ENCODE peak calls at places on chromosomes 6 and 20, in five cellular contexts. V is mucosa of descending colon, Q is adrenal gland, D is IMR-90, T is HAP-1. Z is an unnamed sample.
A peak's percentile ranks its signal among the peaks of the same experiment; 100 is the strongest.

GRCh38 chr6:15310680-15311079 is 64.8 kb downstream of the JARID2 start:
- DNase-seq in V (no peak), Q (no peak), D (no peak), T (no peak), Z (no peak)

GRCh38 chr6:12298017-12298958 is 8.1 kb downstream of the EDN1 start:
- DNase-seq in V (no peak), Q (no peak), D (no peak), T (no peak), Z (no peak)

GRCh38 chr6:82410151-82410621 is 46.6 kb downstream of the TPBG start:
- DNase-seq in V (no peak), Q (no peak), D (peak; percentile 54), T (no peak), Z (peak; percentile 49)

GRCh38 chr20:2023151-2023550 is 29.3 kb upstream of the PDYN start:
- DNase-seq in V (no peak), Q (no peak), D (no peak), T (no peak), Z (no peak)

GRCh38 chr6:32370510-32370909 is 1.2 kb downstream of the TSBP1 start:
- DNase-seq in V (no peak), Q (no peak), D (no peak), T (no peak), Z (no peak)

GRCh38 chr6:158737710-158738615 is 81.2 kb downstream of the EZR start:
- DNase-seq in V (no peak), Q (peak; percentile 86), D (peak; percentile 65), T (no peak), Z (no peak)

GRCh38 chr20:32922466-32922865 is 63.7 kb downstream of the EFCAB8 start:
- DNase-seq in V (no peak), Q (no peak), D (no peak), T (no peak), Z (no peak)

GRCh38 chr6:3813918-3814317 is 35.3 kb upstream of the FAM50B start:
- DNase-seq in V (no peak), Q (no peak), D (no peak), T (no peak), Z (no peak)

GRCh38 chr20:35146299-35146921 is 726 bp downstream of the EDEM2 start:
- DNase-seq in V (peak; percentile 43), Q (no peak), D (no peak), T (peak; percentile 51), Z (no peak)

GRCh38 chr6:88512951-88513350 is 346.8 kb upstream of the CNR1 start:
- DNase-seq in V (no peak), Q (no peak), D (no peak), T (no peak), Z (no peak)

GRCh38 chr6:164099535-164099982 is 685.0 kb downstream of the QKI start:
- DNase-seq in V (no peak), Q (no peak), D (no peak), T (no peak), Z (no peak)

GRCh38 chr6:132130530-132131298 is 179.5 kb upstream of the CCN2 start:
- DNase-seq in V (no peak), Q (peak; percentile 20), D (peak; percentile 68), T (no peak), Z (no peak)

GRCh38 chr6:132132911-132133639 is 181.9 kb upstream of the CCN2 start:
- DNase-seq in V (no peak), Q (no peak), D (peak; percentile 85), T (peak; percentile 17), Z (no peak)

GRCh38 chr6:132131351-132131750 is 180.2 kb upstream of the CCN2 start:
- DNase-seq in V (no peak), Q (no peak), D (no peak), T (no peak), Z (no peak)

GRCh38 chr6:132132420-132132819 is 181.2 kb upstream of the CCN2 start:
- DNase-seq in V (no peak), Q (no peak), D (peak; percentile 58), T (no peak), Z (peak; percentile 11)

DNA sequence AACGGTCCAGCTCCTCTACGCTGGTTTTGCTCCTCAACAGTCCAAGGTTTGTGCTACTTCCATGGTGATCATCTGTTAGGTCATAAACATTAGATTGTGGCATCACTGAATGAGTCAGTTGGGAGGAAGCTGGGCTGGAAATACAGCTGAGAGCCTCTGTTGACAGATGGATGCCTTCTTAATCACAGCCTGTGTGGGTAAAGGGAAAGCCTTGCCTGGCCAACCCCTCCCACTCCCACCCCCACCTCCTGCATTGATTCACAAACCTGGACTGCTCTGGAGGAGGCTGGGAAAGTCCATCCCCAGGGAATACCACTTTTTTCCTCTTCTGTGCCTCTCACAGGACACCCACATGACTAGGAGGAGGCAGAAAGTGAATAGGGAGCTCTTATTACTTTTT is 180.6 kb upstream of the CCN2 start:
- DNase-seq in V (no peak), Q (no peak), D (peak; percentile 100), T (no peak), Z (no peak)
- H3K4me1 ChIP-seq in V (no peaks in the 10 kb centered on the region), Q (no peaks in the 10 kb centered on the region), D (peaks cover 26% of the 10 kb centered on the region), T (peaks cover 9% of the 10 kb centered on the region), Z (peaks cover 9% of the 10 kb centered on the region)

GRCh38 chr20:57900226-57900905 is 190.6 kb upstream of the PMEPA1 start:
- DNase-seq in V (no peak), Q (no peak), D (no peak), T (no peak), Z (no peak)
- H3K4me3 ChIP-seq in V (no peak overlapping the region), Q (no peak overlapping the region), D (no peak overlapping the region), T (no peak overlapping the region), Z (no peak overlapping the region)

GRCh38 chr20:62937353-62938104 is 418 bp upstream of the GID8 start:
- DNase-seq in V (peak; percentile 98), Q (peak; percentile 97), D (peak; percentile 96), T (peak; percentile 97), Z (peak; percentile 97)

GRCh38 chr20:62935968-62936585 is 1.9 kb upstream of the GID8 start:
- DNase-seq in V (no peak), Q (peak; percentile 17), D (no peak), T (peak; percentile 61), Z (no peak)

GRCh38 chr20:62936996-62937352 is 973 bp upstream of the GID8 start:
- DNase-seq in V (peak; percentile 24), Q (peak; percentile 24), D (peak; percentile 83), T (no peak), Z (peak; percentile 40)

GRCh38 chr20:62940875-62941274 is 2.9 kb downstream of the GID8 start:
- DNase-seq in V (no peak), Q (no peak), D (no peak), T (no peak), Z (no peak)

DNA sequence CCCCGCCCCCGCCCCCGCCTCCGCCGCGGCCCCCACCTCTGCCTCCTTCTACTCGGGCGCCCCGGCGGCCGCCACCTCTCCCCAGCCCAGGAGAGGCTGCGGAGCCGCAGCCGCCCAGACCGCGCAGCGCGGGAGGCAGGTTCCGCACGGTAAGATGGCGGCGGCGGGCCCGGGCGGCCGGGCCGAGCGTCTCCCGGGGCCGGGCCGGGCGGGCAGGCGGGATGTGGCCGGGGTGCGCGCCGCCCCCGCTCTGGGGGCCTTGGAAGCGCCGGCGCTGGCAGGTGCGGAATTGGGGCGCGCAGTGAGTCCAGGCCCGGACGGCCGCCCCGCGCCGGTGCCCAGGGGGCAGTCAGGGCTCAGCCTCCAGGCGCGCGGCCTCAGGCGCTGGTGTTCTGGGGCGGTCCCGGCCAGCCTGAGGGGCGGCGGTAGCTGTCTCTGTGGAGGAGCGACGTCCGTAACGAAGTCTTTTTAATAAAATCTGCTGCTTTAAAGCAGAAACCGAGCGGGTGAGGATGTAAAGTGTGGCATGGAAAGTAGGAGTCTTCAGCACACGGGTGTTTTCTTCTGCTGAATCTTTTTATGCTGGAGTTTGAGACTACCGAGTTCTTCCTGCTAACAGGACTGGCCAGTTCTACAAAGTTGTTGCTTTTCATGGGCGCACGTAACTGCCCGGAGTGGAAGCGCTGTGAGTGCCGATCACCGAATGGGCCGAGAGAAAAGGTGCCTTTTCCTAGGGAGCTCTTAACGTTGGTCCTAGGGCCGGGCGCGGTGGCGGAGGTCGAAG is at the start of gene GID8:
- DNase-seq in V (peak; percentile 59), Q (peak; percentile 63), D (peak; percentile 33), T (peak; percentile 60), Z (peak; percentile 57)
- H3K4me1 ChIP-seq in V (peaks cover 22% of the 10 kb centered on the region), Q (peaks cover 22% of the 10 kb centered on the region), D (peaks cover 13% of the 10 kb centered on the region), T (peaks cover 11% of the 10 kb centered on the region), Z (peaks cover 11% of the 10 kb centered on the region)

DNA sequence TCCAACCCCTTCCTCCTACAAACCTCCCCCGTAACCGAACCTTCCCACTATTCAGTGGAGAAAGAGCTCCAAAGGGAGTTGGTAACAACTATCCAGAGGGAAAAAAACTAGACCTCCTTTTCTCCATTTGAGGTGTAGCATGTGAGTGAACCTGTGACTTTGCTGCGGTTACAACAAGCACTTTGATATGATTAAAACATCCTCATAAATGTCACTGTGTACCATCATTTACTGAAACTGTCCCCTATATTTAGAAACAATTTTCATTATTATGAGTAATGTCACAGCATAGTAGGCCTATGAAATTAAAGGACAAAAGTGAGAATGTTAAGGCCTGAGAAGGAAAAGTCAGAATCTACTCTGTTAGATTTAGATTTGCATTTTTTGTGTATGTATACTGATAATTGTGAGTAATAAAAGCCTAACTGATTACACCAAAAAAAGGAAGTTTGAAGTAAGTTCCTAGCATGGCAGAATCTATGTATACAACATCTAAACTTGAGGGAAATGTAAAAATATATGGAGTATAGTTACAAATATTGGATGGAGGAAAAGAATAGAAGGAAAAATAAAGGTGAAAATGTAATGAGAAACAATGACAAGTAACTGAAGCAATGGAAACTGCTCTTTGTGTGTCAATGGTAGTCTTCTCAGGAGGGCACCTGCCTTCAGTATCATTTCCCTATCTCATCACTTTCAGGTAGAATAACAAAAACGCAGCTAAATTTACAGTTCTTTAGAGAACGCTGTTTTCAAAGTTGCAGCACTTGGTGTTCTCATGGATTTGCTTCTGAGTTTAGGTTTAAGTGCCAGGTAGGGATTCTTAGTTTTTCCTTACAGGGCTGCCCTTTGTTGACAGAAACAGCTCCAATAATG is 145.9 kb downstream of the IMPG1 start:
- DNase-seq in V (no peak), Q (no peak), D (no peak), T (no peak), Z (no peak)
- H3K4me3 ChIP-seq in V (no peak overlapping the region), Q (no peak overlapping the region), D (no peak overlapping the region), T (no peak overlapping the region), Z (no peak overlapping the region)

DNA sequence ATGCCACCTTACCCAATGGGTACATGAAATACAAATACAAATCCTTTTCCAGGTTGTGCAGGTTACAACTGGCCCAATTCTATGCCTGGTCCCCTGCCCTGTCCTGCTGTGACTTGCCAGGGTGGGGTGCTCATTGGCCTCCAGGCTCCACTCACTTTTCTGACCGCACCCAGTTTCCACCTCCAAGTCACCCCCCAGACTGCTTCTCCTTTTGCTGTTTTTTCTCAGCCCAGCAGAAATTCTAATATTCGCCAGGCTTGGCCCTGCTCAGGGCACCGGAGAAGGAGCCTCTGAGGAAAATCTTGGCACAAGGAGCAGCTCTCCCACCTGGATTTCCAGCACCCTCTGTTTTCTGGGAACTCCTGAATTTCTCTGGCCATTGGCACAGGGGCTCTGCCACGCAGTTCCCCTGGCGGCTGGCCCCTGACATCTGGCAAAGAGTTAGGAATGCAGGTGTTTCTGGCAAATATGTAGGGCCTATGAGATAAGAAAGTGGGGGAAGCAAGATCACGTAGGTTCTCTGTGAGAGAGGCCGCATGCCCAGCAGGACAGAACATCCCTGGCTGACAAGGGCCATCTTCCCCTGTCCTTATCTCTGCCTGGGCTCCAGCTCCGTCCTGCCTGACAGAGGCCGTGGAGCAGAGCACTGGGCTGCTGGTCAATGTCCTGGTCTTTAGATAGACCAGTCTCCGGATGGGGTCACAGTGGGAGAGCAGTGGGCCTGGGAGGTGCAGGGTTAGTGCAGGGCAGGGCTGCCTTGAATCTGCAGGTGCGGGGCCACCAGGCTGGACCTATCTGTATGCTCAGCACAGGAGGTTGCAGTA is 2.9 kb upstream of the RAET1E start:
- DNase-seq in V (no peak), Q (peak; percentile 4), D (no peak), T (no peak), Z (no peak)
- H3K4me1 ChIP-seq in V (peaks cover 17% of the 10 kb centered on the region), Q (peaks cover 24% of the 10 kb centered on the region), D (peaks cover 16% of the 10 kb centered on the region), T (no peaks in the 10 kb centered on the region), Z (no peaks in the 10 kb centered on the region)